ENCODE peak calls at places on chromosomes 6 and 20, in eight cellular contexts. X, R, U, Y, C, K, T and E are unnamed samples.

GRCh38 chr6:111737065-111737521 is 131.4 kb upstream of the TRAF3IP2 start:
- DNase-seq in R (peak), X (peak), U (no peak), Y (no peak), C (no peak), K (no peak), T (no peak), E (peak)

GRCh38 chr6:5214570-5215052 is 46.1 kb downstream of the LYRM4 start:
- DNase-seq in U (peak), X (peak), T (peak), R (peak), Y (peak), K (no peak), C (no peak), E (no peak)

GRCh38 chr20:57870597-57871236 is 160.9 kb upstream of the PMEPA1 start:
- DNase-seq in K (no peak), Y (no peak), T (no peak), X (no peak), U (no peak), R (no peak), C (no peak), E (no peak)

GRCh38 chr6:139019722-139020121 is 8.8 kb upstream of the ABRACL start:
- DNase-seq in T (no peak), C (no peak), X (no peak), R (no peak), K (no peak), Y (no peak), U (no peak), E (no peak)

GRCh38 chr6:167817729-167818128 is 9.0 kb upstream of the AFDN start:
- DNase-seq in U (no peak), X (no peak), K (no peak), R (no peak), T (no peak), Y (no peak), C (no peak), E (no peak)

GRCh38 chr6:29232725-29233124 is 62.0 kb downstream of the OR2J2 start:
- DNase-seq in Y (no peak), C (no peak), R (no peak), T (no peak), U (no peak), K (no peak), X (no peak), E (no peak)

GRCh38 chr6:12941422-12941821 is 224.9 kb downstream of the PHACTR1 start:
- DNase-seq in U (no peak), K (no peak), C (no peak), Y (no peak), T (peak), X (peak), R (peak), E (no peak)

GRCh38 chr6:117448732-117449131 is 23.0 kb upstream of the ROS1 start:
- DNase-seq in K (peak), T (peak), Y (no peak), R (peak), C (no peak), X (peak), U (no peak), E (peak)

GRCh38 chr20:11249683-11250082 is 575.9 kb upstream of the JAG1 start:
- DNase-seq in K (no peak), R (no peak), U (no peak), C (no peak), X (no peak), T (no peak), Y (no peak), E (no peak)

GRCh38 chr6:66662196-66662595 is 955.2 kb upstream of the EYS start:
- DNase-seq in R (peak), Y (no peak), K (no peak), C (no peak), U (no peak), T (peak), X (peak), E (no peak)

GRCh38 chr6:3757241-3757641 is 5.7 kb upstream of the PXDC1 start:
- DNase-seq in C (no peak), K (no peak), T (no peak), Y (no peak), U (no peak), R (no peak), X (peak), E (no peak)

GRCh38 chr6:51349866-51350265 is 531.2 kb downstream of the TFAP2B start:
- DNase-seq in U (no peak), Y (no peak), T (no peak), R (no peak), C (no peak), X (no peak), K (no peak), E (no peak)

GRCh38 chr6:35084041-35084491 is 57.1 kb downstream of the TCP11 start:
- DNase-seq in U (no peak), X (no peak), Y (no peak), T (no peak), R (no peak), K (no peak), C (no peak), E (no peak)

GRCh38 chr6:11021003-11021402 is 23.1 kb downstream of the ELOVL2 start:
- DNase-seq in C (no peak), R (no peak), X (no peak), U (no peak), Y (no peak), T (no peak), K (no peak), E (no peak)

GRCh38 chr6:122365775-122366403 is 33.6 kb upstream of the HSF2 start:
- DNase-seq in C (no peak), X (no peak), K (no peak), R (no peak), U (no peak), Y (no peak), T (no peak), E (no peak)

GRCh38 chr6:40183902-40184301 is 249.6 kb upstream of the MOCS1 start:
- DNase-seq in C (no peak), U (no peak), T (no peak), K (no peak), R (no peak), Y (no peak), X (no peak), E (no peak)

GRCh38 chr20:43448748-43449535 is 8.8 kb upstream of the SRSF6 start:
- DNase-seq in C (no peak), U (no peak), K (peak), Y (peak), R (peak), X (peak), T (peak), E (no peak)

GRCh38 chr6:45132059-45132458 is 196.1 kb upstream of the RUNX2 start:
- DNase-seq in X (peak), T (peak), K (no peak), Y (no peak), C (no peak), U (no peak), R (peak), E (no peak)

GRCh38 chr6:132511159-132511835 is 1.6 kb downstream of the STX7 start:
- DNase-seq in R (peak), Y (no peak), T (peak), X (peak), U (no peak), K (no peak), C (no peak), E (no peak)

GRCh38 chr6:164296411-164296810 is 881.9 kb downstream of the QKI start:
- DNase-seq in K (no peak), R (peak), Y (no peak), X (peak), U (no peak), C (no peak), T (peak), E (no peak)

GRCh38 chr6:33958863-33959651 is 155.3 kb upstream of the MLN start:
- DNase-seq in U (no peak), X (no peak), R (no peak), K (no peak), Y (no peak), T (no peak), C (no peak), E (no peak)

GRCh38 chr6:33956206-33956605 is 152.4 kb upstream of the MLN start:
- DNase-seq in U (no peak), K (no peak), C (no peak), X (no peak), Y (no peak), R (no peak), T (no peak), E (no peak)

GRCh38 chr6:33959661-33960344 is 156.0 kb upstream of the MLN start:
- DNase-seq in R (no peak), X (no peak), K (no peak), C (no peak), T (no peak), Y (no peak), U (no peak), E (no peak)

GRCh38 chr6:33957391-33958207 is 153.8 kb upstream of the MLN start:
- DNase-seq in K (no peak), C (no peak), U (no peak), Y (no peak), R (no peak), X (no peak), T (no peak), E (no peak)

GRCh38 chr6:33958208-33958862 is 154.5 kb upstream of the MLN start:
- DNase-seq in Y (peak), R (no peak), X (no peak), C (no peak), T (no peak), U (no peak), K (no peak), E (no peak)
- TF ChIP-seq CTCF in Y (peak), R (peak), X (no peak), C (no peak), T (no peak), U (no peak), K (peak), E (peak)

GRCh38 chr6:84779380-84779779 is 15.0 kb upstream of the TBX18 start:
- DNase-seq in R (no peak), X (peak), U (no peak), T (no peak), Y (no peak), K (no peak), C (no peak), E (no peak)
- TF ChIP-seq CTCF in R (no peak), X (peak), U (no peak), T (peak), Y (no peak), K (no peak), C (no peak), E (peak)

GRCh38 chr6:120230008-120230407 is 880.4 kb upstream of the MAN1A1 start:
- DNase-seq in C (no peak), T (no peak), K (no peak), Y (peak), X (no peak), U (no peak), R (no peak), E (no peak)
- TF ChIP-seq CTCF in C (no peak), T (no peak), K (no peak), Y (no peak), X (no peak), U (no peak), R (no peak), E (no peak)

GRCh38 chr6:134724653-134725340 is 225.1 kb downstream of the ALDH8A1 start:
- DNase-seq in T (no peak), X (peak), U (no peak), R (no peak), K (no peak), C (no peak), Y (no peak), E (no peak)

GRCh38 chr6:134721095-134721400 is 228.9 kb downstream of the ALDH8A1 start:
- DNase-seq in C (no peak), Y (no peak), U (no peak), T (no peak), R (no peak), X (peak), K (no peak), E (no peak)

GRCh38 chr6:134722996-134723871 is 226.7 kb downstream of the ALDH8A1 start:
- DNase-seq in T (peak), C (no peak), X (peak), K (no peak), Y (no peak), U (no peak), R (no peak), E (no peak)

GRCh38 chr6:134720353-134721094 is 229.4 kb downstream of the ALDH8A1 start:
- DNase-seq in C (peak), X (peak), U (no peak), K (no peak), T (peak), R (peak), Y (no peak), E (no peak)

GRCh38 chr6:134722429-134722828 is 227.5 kb downstream of the ALDH8A1 start:
- DNase-seq in K (no peak), U (no peak), R (no peak), C (no peak), Y (no peak), X (peak), T (no peak), E (no peak)
- TF ChIP-seq CTCF in K (no peak), U (no peak), R (no peak), C (no peak), Y (no peak), X (no peak), T (no peak), E (no peak)